ENCODE peak calls at places on chromosomes 11 and 22, in ten cellular contexts. L is T1000; V is naive B cell; T is left lung; M is thoracic aorta; E is naive thymus-derived CD4-positive, alpha-beta T cell; D is naive thymus-derived CD8-positive, alpha-beta T cell; H is iPS-NIHi11; B is erythroblast; C is lower leg skin. F is an unnamed sample.

GRCh38 chr11:73760066-73760679 is 701 bp downstream of the RAB6A start:
- DNase-seq in L (no peak), V (no peak), T (peak), M (peak), E (no peak), D (no peak), H (peak), B (no peak), C (peak), F (no peak)

GRCh38 chr11:61893981-61894380 is 2.6 kb upstream of the FADS3 start:
- DNase-seq in L (no peak), V (no peak), T (no peak), M (no peak), E (no peak), D (no peak), H (no peak), B (peak), C (no peak), F (no peak)

GRCh38 chr22:34761111-34761510 is 304.8 kb upstream of the ISX start:
- DNase-seq in L (no peak), V (no peak), T (no peak), M (no peak), E (no peak), D (no peak), H (no peak), B (no peak), C (no peak), F (no peak)

GRCh38 chr11:128472128-128473110 is 114.9 kb downstream of the ETS1 start:
- DNase-seq in L (no peak), V (no peak), T (no peak), M (no peak), E (no peak), D (peak), H (no peak), B (no peak), C (no peak), F (no peak)

GRCh38 chr22:45529966-45530575 is 27.4 kb downstream of the FBLN1 start:
- DNase-seq in L (no peak), V (no peak), T (no peak), M (no peak), E (no peak), D (no peak), H (no peak), B (no peak), C (no peak), F (no peak)

GRCh38 chr11:77085652-77086051 is 17.0 kb upstream of the OMP start:
- DNase-seq in L (no peak), V (no peak), T (peak), M (no peak), E (no peak), D (no peak), H (no peak), B (no peak), C (peak), F (no peak)

GRCh38 chr11:84384637-84385227 is 1098.6 kb upstream of the CCDC90B start:
- DNase-seq in L (peak), V (peak), T (no peak), M (peak), E (no peak), D (no peak), H (peak), B (peak), C (no peak), F (peak)

GRCh38 chr11:30936476-30936875 is 350.3 kb upstream of the MPPED2 start:
- DNase-seq in L (no peak), V (no peak), T (no peak), M (no peak), E (no peak), D (no peak), H (no peak), B (no peak), C (no peak), F (no peak)

GRCh38 chr11:93849751-93850584 is 450 bp downstream of the VSTM5 start:
- DNase-seq in L (no peak), V (no peak), T (no peak), M (no peak), E (no peak), D (peak), H (peak), B (peak), C (no peak), F (peak)

GRCh38 chr11:131386408-131386807 is 16.0 kb downstream of the NTM start:
- DNase-seq in L (no peak), V (no peak), T (no peak), M (no peak), E (no peak), D (no peak), H (no peak), B (no peak), C (no peak), F (no peak)

GRCh38 chr11:35163707-35164496 is 24.9 kb downstream of the CD44 start:
- DNase-seq in L (no peak), V (no peak), T (no peak), M (no peak), E (no peak), D (no peak), H (no peak), B (peak), C (no peak), F (no peak)